ENCODE peak calls at places on chromosome X, in six cellular contexts. One of them, this sample, is unnamed.

GRCh38 chrX:10021461-10022272 is 54.5 kb downstream of the CLDN34 start:
- DNase-seq in AG09309: no peak
- DNase-seq in mucosa of descending colon: no peak
- DNase-seq in DND-41: no peak
- DNase-seq in GM13976: no peak
- DNase-seq in lung: no peak
- DNase-seq in this sample: peak; percentile 42

GRCh38 chrX:141467442-141467841 is 117.1 kb downstream of the SPANXA1 start:
- DNase-seq in AG09309: no peak
- DNase-seq in GM13976: no peak
- DNase-seq in mucosa of descending colon: no peak
- DNase-seq in lung: no peak
- DNase-seq in DND-41: no peak
- DNase-seq in this sample: no peak

GRCh38 chrX:1673337-1673736 is 58.5 kb downstream of the ASMT start:
- DNase-seq in mucosa of descending colon: peak; percentile 28
- DNase-seq in GM13976: peak; percentile 49
- DNase-seq in AG09309: no peak
- DNase-seq in DND-41: peak; percentile 50
- DNase-seq in lung: no peak
- DNase-seq in this sample: peak; percentile 6

GRCh38 chrX:106042296-106042695 is 3.8 kb upstream of the SERPINA7 start:
- DNase-seq in lung: no peak
- DNase-seq in DND-41: no peak
- DNase-seq in AG09309: no peak
- DNase-seq in mucosa of descending colon: no peak
- DNase-seq in GM13976: no peak
- DNase-seq in this sample: no peak

GRCh38 chrX:68865300-68865699 is 36.5 kb downstream of the EFNB1 start:
- DNase-seq in lung: no peak
- DNase-seq in GM13976: no peak
- DNase-seq in DND-41: no peak
- DNase-seq in mucosa of descending colon: no peak
- DNase-seq in AG09309: no peak
- DNase-seq in this sample: no peak

GRCh38 chrX:130772313-130773140 is 130.5 kb downstream of the ENOX2 start:
- DNase-seq in DND-41: no peak
- DNase-seq in mucosa of descending colon: no peak
- DNase-seq in GM13976: no peak
- DNase-seq in AG09309: peak; percentile 32
- DNase-seq in lung: no peak
- DNase-seq in this sample: peak; percentile 54

GRCh38 chrX:39528161-39528560 is 569.6 kb downstream of the BCOR start:
- DNase-seq in mucosa of descending colon: no peak
- DNase-seq in AG09309: no peak
- DNase-seq in DND-41: no peak
- DNase-seq in GM13976: no peak
- DNase-seq in lung: no peak
- DNase-seq in this sample: no peak

GRCh38 chrX:38166478-38167083 is 54.1 kb downstream of the SRPX start:
- DNase-seq in AG09309: no peak
- DNase-seq in DND-41: no peak
- DNase-seq in mucosa of descending colon: no peak
- DNase-seq in lung: no peak
- DNase-seq in GM13976: peak; percentile 20
- DNase-seq in this sample: peak; percentile 56

DNA sequence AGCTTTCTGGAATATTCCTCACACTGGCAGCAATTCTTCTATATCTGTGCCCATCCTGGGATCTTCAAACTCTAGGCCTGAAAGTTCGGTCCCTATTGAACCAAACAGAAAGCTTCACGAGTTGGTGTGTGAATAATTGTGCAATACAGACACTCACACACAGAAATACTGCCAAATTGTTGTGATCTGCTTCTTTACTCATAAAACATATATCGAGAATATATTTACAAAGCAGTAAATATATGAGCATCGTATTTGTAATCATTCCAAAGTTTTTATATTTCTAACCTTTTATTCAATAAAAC is 56.6 kb upstream of the BEX4 start:
- DNase-seq in AG09309: no peak
- DNase-seq in GM13976: no peak
- DNase-seq in mucosa of descending colon: no peak
- DNase-seq in DND-41: no peak
- DNase-seq in lung: no peak
- DNase-seq in this sample: no peak
- TF ChIP-seq CTCF in AG09309: no peak
- TF ChIP-seq CTCF in GM13976: no peak
- TF ChIP-seq CTCF in mucosa of descending colon: no peak
- TF ChIP-seq CTCF in DND-41: no peak
- TF ChIP-seq CTCF in lung: no peak
- TF ChIP-seq CTCF in this sample: no peak

GRCh38 chrX:41291309-41291708 is 42.7 kb upstream of the DDX3X start:
- DNase-seq in lung: no peak
- DNase-seq in DND-41: no peak
- DNase-seq in GM13976: no peak
- DNase-seq in mucosa of descending colon: no peak
- DNase-seq in AG09309: no peak
- DNase-seq in this sample: no peak

DNA sequence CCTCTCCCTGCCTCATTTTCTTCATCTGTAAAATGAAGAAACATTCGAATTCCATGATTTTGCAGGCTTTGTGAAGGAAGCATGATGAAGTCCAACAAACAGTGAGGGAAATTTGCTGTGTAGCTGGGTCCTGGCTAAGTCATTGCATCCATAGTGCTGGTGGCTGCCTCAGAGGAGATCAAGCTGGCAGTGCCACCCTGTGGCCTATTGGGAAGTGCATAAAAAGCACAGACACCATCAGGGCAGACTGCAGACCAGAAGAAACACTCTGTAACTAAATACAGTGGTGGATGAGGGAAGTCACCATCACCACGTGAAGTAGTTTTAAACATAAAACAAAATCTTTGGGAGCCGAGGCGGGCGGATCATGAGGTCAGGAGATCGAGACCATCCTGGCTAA is 40.7 kb upstream of the DDX3X start:
- DNase-seq in GM13976: no peak
- DNase-seq in lung: no peak
- DNase-seq in DND-41: no peak
- DNase-seq in AG09309: no peak
- DNase-seq in mucosa of descending colon: no peak
- DNase-seq in this sample: no peak
- TF ChIP-seq CTCF in GM13976: no peak
- TF ChIP-seq CTCF in lung: no peak
- TF ChIP-seq CTCF in DND-41: peak; percentile 32
- TF ChIP-seq CTCF in AG09309: peak; percentile 32
- TF ChIP-seq CTCF in mucosa of descending colon: no peak
- TF ChIP-seq CTCF in this sample: peak; percentile 9

GRCh38 chrX:138710866-138711331 is 618 bp downstream of the FGF13 start:
- DNase-seq in DND-41: no peak
- DNase-seq in lung: no peak
- DNase-seq in AG09309: no peak
- DNase-seq in mucosa of descending colon: peak; percentile 14
- DNase-seq in GM13976: peak; percentile 4
- DNase-seq in this sample: no peak

GRCh38 chrX:138710311-138710791 is 1.2 kb downstream of the FGF13 start:
- DNase-seq in AG09309: no peak
- DNase-seq in GM13976: no peak
- DNase-seq in DND-41: no peak
- DNase-seq in mucosa of descending colon: peak; percentile 6
- DNase-seq in lung: no peak
- DNase-seq in this sample: no peak

GRCh38 chrX:138708268-138708667 is 3.2 kb downstream of the FGF13 start:
- DNase-seq in mucosa of descending colon: no peak
- DNase-seq in DND-41: no peak
- DNase-seq in lung: no peak
- DNase-seq in AG09309: no peak
- DNase-seq in GM13976: no peak
- DNase-seq in this sample: no peak

GRCh38 chrX:138709886-138710285 is 1.6 kb downstream of the FGF13 start:
- DNase-seq in GM13976: no peak
- DNase-seq in DND-41: no peak
- DNase-seq in lung: no peak
- DNase-seq in AG09309: no peak
- DNase-seq in mucosa of descending colon: no peak
- DNase-seq in this sample: no peak

GRCh38 chrX:138711399-138712347 is at the start of gene FGF13:
- DNase-seq in lung: peak; percentile 30
- DNase-seq in GM13976: peak; percentile 29
- DNase-seq in AG09309: no peak
- DNase-seq in DND-41: no peak
- DNase-seq in mucosa of descending colon: peak; percentile 14
- DNase-seq in this sample: no peak
- TF ChIP-seq CTCF in lung: no peak
- TF ChIP-seq CTCF in GM13976: no peak
- TF ChIP-seq CTCF in AG09309: no peak
- TF ChIP-seq CTCF in DND-41: no peak
- TF ChIP-seq CTCF in mucosa of descending colon: no peak
- TF ChIP-seq CTCF in this sample: no peak

GRCh38 chrX:84046403-84046984 is 141.5 kb downstream of the RPS6KA6 start:
- DNase-seq in DND-41: peak; percentile 5
- DNase-seq in GM13976: peak; percentile 23
- DNase-seq in mucosa of descending colon: no peak
- DNase-seq in lung: no peak
- DNase-seq in AG09309: no peak
- DNase-seq in this sample: peak; percentile 19
- TF ChIP-seq CTCF in DND-41: peak; percentile 73
- TF ChIP-seq CTCF in GM13976: peak; percentile 78
- TF ChIP-seq CTCF in mucosa of descending colon: peak; percentile 31
- TF ChIP-seq CTCF in lung: peak; percentile 42
- TF ChIP-seq CTCF in AG09309: peak; percentile 78
- TF ChIP-seq CTCF in this sample: peak; percentile 71

This sample was measured in fibroblast of the aortic adventitia.